ENCODE peak calls at places on chromosomes 11 and 22, in nine cellular contexts. D is CD4-positive, CD25-positive, alpha-beta regulatory T cell; H is lung microvascular endothelial cell; W is hepatocyte; U is NCI-H345; R is left lung; T is pulmonary artery endothelial cell; B is A172; E is stimulated activated CD4-positive, alpha-beta T cell treated with anti-CD3 and anti-CD28 coated beads, Interleukin-1b, Interleukin-23, amount 100 ng/mL, for 4 hours. O is an unnamed sample.

GRCh38 chr22:22593964-22594656 is 35.0 kb upstream of the PRAME start:
- DNase-seq in D (peak), H (peak), W (peak), U (peak), R (no peak), T (peak), B (peak), E (peak), O (no peak)

GRCh38 chr22:20237480-20238440 is 30.4 kb downstream of the RTN4R start:
- DNase-seq in D (peak), H (no peak), W (no peak), U (no peak), R (no peak), T (no peak), B (no peak), E (no peak), O (no peak)

GRCh38 chr11:284081-285020 is 4.6 kb upstream of the PGGHG start:
- DNase-seq in D (no peak), H (no peak), W (no peak), U (no peak), R (peak), T (no peak), B (no peak), E (no peak), O (no peak)

GRCh38 chr22:37241351-37242142 is 2.5 kb downstream of the RAC2 start:
- DNase-seq in D (peak), H (no peak), W (no peak), U (no peak), R (peak), T (no peak), B (no peak), E (no peak), O (no peak)

GRCh38 chr11:10379022-10379421 is 74.1 kb downstream of the ADM start:
- DNase-seq in D (no peak), H (peak), W (peak), U (no peak), R (no peak), T (no peak), B (peak), E (no peak), O (no peak)

GRCh38 chr11:47186937-47187681 is 875 bp upstream of the PACSIN3 start:
- DNase-seq in D (peak), H (peak), W (peak), U (no peak), R (no peak), T (no peak), B (no peak), E (peak), O (peak)

GRCh38 chr22:31347251-31348008 is 1.3 kb upstream of the PATZ1 start:
- DNase-seq in D (peak), H (peak), W (peak), U (peak), R (peak), T (peak), B (no peak), E (peak), O (no peak)

GRCh38 chr11:69249641-69250502 is 44.1 kb upstream of the MYEOV start:
- DNase-seq in D (no peak), H (no peak), W (peak), U (peak), R (peak), T (no peak), B (no peak), E (no peak), O (no peak)

GRCh38 chr22:24391836-24392217 is 35.6 kb upstream of the ADORA2A start:
- DNase-seq in D (no peak), H (peak), W (no peak), U (no peak), R (no peak), T (no peak), B (peak), E (no peak), O (no peak)

GRCh38 chr11:68542617-68543016 is 82.1 kb downstream of the PPP6R3 start:
- DNase-seq in D (no peak), H (peak), W (peak), U (no peak), R (no peak), T (no peak), B (peak), E (no peak), O (no peak)

GRCh38 chr11:118434553-118435232 is 1.6 kb upstream of the KMT2A start:
- DNase-seq in D (peak), H (peak), W (peak), U (peak), R (peak), T (no peak), B (no peak), E (no peak), O (no peak)

GRCh38 chr11:1139441-1140066 is 18.2 kb upstream of the MUC5AC start:
- DNase-seq in D (no peak), H (no peak), W (no peak), U (no peak), R (no peak), T (no peak), B (no peak), E (no peak), O (no peak)